ENCODE peak calls at places on chromosomes 12 and 14, in ten cellular contexts. One of them, this sample, is unnamed.

GRCh38 chr12:21296751-21297406 is 37.8 kb downstream of the SLCO1A2 start:
- DNase-seq in testis: no peak
- DNase-seq in thyroid gland: no peak
- DNase-seq in ovary: no peak
- DNase-seq in dorsolateral prefrontal cortex: no peak
- DNase-seq in effector memory CD4-positive, alpha-beta T cell: no peak
- DNase-seq in neural progenitor cell: peak
- DNase-seq in iPS DF 6.9: no peak
- DNase-seq in A549: peak
- DNase-seq in Peyer's patch: no peak
- DNase-seq in this sample: no peak

GRCh38 chr12:34107781-34108404 is 85.6 kb downstream of the ALG10 start:
- DNase-seq in testis: no peak
- DNase-seq in thyroid gland: no peak
- DNase-seq in ovary: no peak
- DNase-seq in dorsolateral prefrontal cortex: no peak
- DNase-seq in effector memory CD4-positive, alpha-beta T cell: no peak
- DNase-seq in neural progenitor cell: no peak
- DNase-seq in iPS DF 6.9: no peak
- DNase-seq in A549: no peak
- DNase-seq in Peyer's patch: no peak
- DNase-seq in this sample: no peak

GRCh38 chr14:46325157-46325556 is 326.4 kb downstream of the RPL10L start:
- DNase-seq in testis: no peak
- DNase-seq in thyroid gland: no peak
- DNase-seq in ovary: no peak
- DNase-seq in dorsolateral prefrontal cortex: no peak
- DNase-seq in effector memory CD4-positive, alpha-beta T cell: no peak
- DNase-seq in neural progenitor cell: no peak
- DNase-seq in iPS DF 6.9: no peak
- DNase-seq in A549: no peak
- DNase-seq in Peyer's patch: no peak
- DNase-seq in this sample: no peak

GRCh38 chr12:41724216-41724615 is 420.5 kb downstream of the GXYLT1 start:
- DNase-seq in testis: no peak
- DNase-seq in thyroid gland: no peak
- DNase-seq in ovary: no peak
- DNase-seq in dorsolateral prefrontal cortex: no peak
- DNase-seq in effector memory CD4-positive, alpha-beta T cell: no peak
- DNase-seq in neural progenitor cell: no peak
- DNase-seq in iPS DF 6.9: no peak
- DNase-seq in A549: no peak
- DNase-seq in Peyer's patch: no peak
- DNase-seq in this sample: no peak

GRCh38 chr14:88129306-88130056 is 124.5 kb downstream of the GPR65 start:
- DNase-seq in testis: no peak
- DNase-seq in thyroid gland: no peak
- DNase-seq in ovary: no peak
- DNase-seq in dorsolateral prefrontal cortex: no peak
- DNase-seq in effector memory CD4-positive, alpha-beta T cell: no peak
- DNase-seq in neural progenitor cell: no peak
- DNase-seq in iPS DF 6.9: no peak
- DNase-seq in A549: no peak
- DNase-seq in Peyer's patch: no peak
- DNase-seq in this sample: no peak

GRCh38 chr12:69720748-69721147 is 17.9 kb upstream of the RAB3IP start:
- DNase-seq in testis: no peak
- DNase-seq in thyroid gland: no peak
- DNase-seq in ovary: no peak
- DNase-seq in dorsolateral prefrontal cortex: no peak
- DNase-seq in effector memory CD4-positive, alpha-beta T cell: no peak
- DNase-seq in neural progenitor cell: no peak
- DNase-seq in iPS DF 6.9: no peak
- DNase-seq in A549: no peak
- DNase-seq in Peyer's patch: no peak
- DNase-seq in this sample: no peak

GRCh38 chr14:88481089-88481488 is 73.7 kb downstream of the PTPN21 start:
- DNase-seq in testis: no peak
- DNase-seq in thyroid gland: no peak
- DNase-seq in ovary: no peak
- DNase-seq in dorsolateral prefrontal cortex: no peak
- DNase-seq in effector memory CD4-positive, alpha-beta T cell: no peak
- DNase-seq in neural progenitor cell: no peak
- DNase-seq in iPS DF 6.9: no peak
- DNase-seq in A549: no peak
- DNase-seq in Peyer's patch: no peak
- DNase-seq in this sample: no peak

GRCh38 chr12:3315201-3315661 is 175.8 kb upstream of the PRMT8 start:
- DNase-seq in testis: peak
- DNase-seq in thyroid gland: peak
- DNase-seq in ovary: peak
- DNase-seq in dorsolateral prefrontal cortex: no peak
- DNase-seq in effector memory CD4-positive, alpha-beta T cell: no peak
- DNase-seq in neural progenitor cell: no peak
- DNase-seq in iPS DF 6.9: no peak
- DNase-seq in A549: no peak
- DNase-seq in Peyer's patch: peak
- DNase-seq in this sample: peak

GRCh38 chr14:97707603-97708002 is 910.4 kb downstream of the VRK1 start:
- DNase-seq in testis: no peak
- DNase-seq in thyroid gland: no peak
- DNase-seq in ovary: no peak
- DNase-seq in dorsolateral prefrontal cortex: no peak
- DNase-seq in effector memory CD4-positive, alpha-beta T cell: no peak
- DNase-seq in neural progenitor cell: no peak
- DNase-seq in iPS DF 6.9: no peak
- DNase-seq in A549: no peak
- DNase-seq in Peyer's patch: no peak
- DNase-seq in this sample: no peak

GRCh38 chr12:56151672-56152131 is 685 bp upstream of the MYL6B start:
- DNase-seq in testis: peak
- DNase-seq in thyroid gland: peak
- DNase-seq in ovary: no peak
- DNase-seq in dorsolateral prefrontal cortex: peak
- DNase-seq in effector memory CD4-positive, alpha-beta T cell: peak
- DNase-seq in neural progenitor cell: peak
- DNase-seq in iPS DF 6.9: no peak
- DNase-seq in A549: peak
- DNase-seq in Peyer's patch: peak
- DNase-seq in this sample: peak

GRCh38 chr14:94594441-94594840 is 13.2 kb downstream of the SERPINA5 start:
- DNase-seq in testis: no peak
- DNase-seq in thyroid gland: no peak
- DNase-seq in ovary: no peak
- DNase-seq in dorsolateral prefrontal cortex: no peak
- DNase-seq in effector memory CD4-positive, alpha-beta T cell: no peak
- DNase-seq in neural progenitor cell: no peak
- DNase-seq in iPS DF 6.9: no peak
- DNase-seq in A549: no peak
- DNase-seq in Peyer's patch: no peak
- DNase-seq in this sample: no peak

GRCh38 chr12:104643921-104644669 is 187.3 kb downstream of the CHST11 start:
- DNase-seq in testis: no peak
- DNase-seq in thyroid gland: peak
- DNase-seq in ovary: no peak
- DNase-seq in dorsolateral prefrontal cortex: no peak
- DNase-seq in effector memory CD4-positive, alpha-beta T cell: no peak
- DNase-seq in neural progenitor cell: no peak
- DNase-seq in iPS DF 6.9: no peak
- DNase-seq in A549: no peak
- DNase-seq in Peyer's patch: peak
- DNase-seq in this sample: no peak

GRCh38 chr12:68370667-68371066 is 38.5 kb upstream of the MDM1 start:
- DNase-seq in testis: no peak
- DNase-seq in thyroid gland: no peak
- DNase-seq in ovary: no peak
- DNase-seq in dorsolateral prefrontal cortex: no peak
- DNase-seq in effector memory CD4-positive, alpha-beta T cell: no peak
- DNase-seq in neural progenitor cell: no peak
- DNase-seq in iPS DF 6.9: no peak
- DNase-seq in A549: no peak
- DNase-seq in Peyer's patch: no peak
- DNase-seq in this sample: no peak

GRCh38 chr12:68367903-68368302 is 35.7 kb upstream of the MDM1 start:
- DNase-seq in testis: no peak
- DNase-seq in thyroid gland: no peak
- DNase-seq in ovary: no peak
- DNase-seq in dorsolateral prefrontal cortex: no peak
- DNase-seq in effector memory CD4-positive, alpha-beta T cell: peak
- DNase-seq in neural progenitor cell: no peak
- DNase-seq in iPS DF 6.9: no peak
- DNase-seq in A549: no peak
- DNase-seq in Peyer's patch: no peak
- DNase-seq in this sample: no peak

GRCh38 chr12:68370006-68370590 is 37.9 kb upstream of the MDM1 start:
- DNase-seq in testis: no peak
- DNase-seq in thyroid gland: no peak
- DNase-seq in ovary: no peak
- DNase-seq in dorsolateral prefrontal cortex: no peak
- DNase-seq in effector memory CD4-positive, alpha-beta T cell: no peak
- DNase-seq in neural progenitor cell: no peak
- DNase-seq in iPS DF 6.9: no peak
- DNase-seq in A549: no peak
- DNase-seq in Peyer's patch: no peak
- DNase-seq in this sample: no peak

GRCh38 chr12:68367136-68367535 is 35.0 kb upstream of the MDM1 start:
- DNase-seq in testis: no peak
- DNase-seq in thyroid gland: no peak
- DNase-seq in ovary: no peak
- DNase-seq in dorsolateral prefrontal cortex: no peak
- DNase-seq in effector memory CD4-positive, alpha-beta T cell: no peak
- DNase-seq in neural progenitor cell: no peak
- DNase-seq in iPS DF 6.9: no peak
- DNase-seq in A549: no peak
- DNase-seq in Peyer's patch: no peak
- DNase-seq in this sample: no peak

GRCh38 chr12:68368332-68368731 is 36.2 kb upstream of the MDM1 start:
- DNase-seq in testis: no peak
- DNase-seq in thyroid gland: no peak
- DNase-seq in ovary: no peak
- DNase-seq in dorsolateral prefrontal cortex: no peak
- DNase-seq in effector memory CD4-positive, alpha-beta T cell: no peak
- DNase-seq in neural progenitor cell: no peak
- DNase-seq in iPS DF 6.9: no peak
- DNase-seq in A549: no peak
- DNase-seq in Peyer's patch: no peak
- DNase-seq in this sample: no peak
- H3K4me3 ChIP-seq in testis: no peak
- H3K4me3 ChIP-seq in thyroid gland: no peak
- H3K4me3 ChIP-seq in ovary: no peak
- H3K4me3 ChIP-seq in dorsolateral prefrontal cortex: no peak
- H3K4me3 ChIP-seq in effector memory CD4-positive, alpha-beta T cell: no peak
- H3K4me3 ChIP-seq in neural progenitor cell: no peak
- H3K4me3 ChIP-seq in iPS DF 6.9: no peak
- H3K4me3 ChIP-seq in A549: no peak
- H3K4me3 ChIP-seq in Peyer's patch: no peak
- H3K4me3 ChIP-seq in this sample: no peak

DNA sequence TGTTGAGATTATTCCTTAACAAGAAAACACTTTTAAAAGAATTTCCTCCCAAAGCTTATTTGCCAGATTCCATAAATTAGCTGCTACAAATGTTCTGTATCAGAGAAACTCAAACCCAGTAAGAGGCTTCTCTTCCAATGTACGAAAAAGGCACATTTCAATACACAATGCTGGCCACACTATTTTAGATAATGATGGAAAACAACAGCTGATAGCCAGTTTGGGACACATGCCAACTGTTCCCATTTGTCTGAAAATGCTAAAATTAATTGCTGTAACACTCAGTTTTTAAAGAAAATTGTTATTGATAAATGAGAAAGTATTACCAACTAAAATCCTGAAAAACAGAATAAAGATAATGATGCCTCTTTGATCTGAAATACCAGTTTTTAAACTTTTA is 4.4 kb downstream of the CFL2 start:
- DNase-seq in testis: no peak
- DNase-seq in thyroid gland: no peak
- DNase-seq in ovary: no peak
- DNase-seq in dorsolateral prefrontal cortex: no peak
- DNase-seq in effector memory CD4-positive, alpha-beta T cell: no peak
- DNase-seq in neural progenitor cell: no peak
- DNase-seq in iPS DF 6.9: no peak
- DNase-seq in A549: no peak
- DNase-seq in Peyer's patch: no peak
- DNase-seq in this sample: no peak
- H3K27ac ChIP-seq in testis: peak
- H3K27ac ChIP-seq in thyroid gland: no peak
- H3K27ac ChIP-seq in ovary: no peak
- H3K27ac ChIP-seq in dorsolateral prefrontal cortex: peak
- H3K27ac ChIP-seq in effector memory CD4-positive, alpha-beta T cell: no peak
- H3K27ac ChIP-seq in neural progenitor cell: no peak
- H3K27ac ChIP-seq in iPS DF 6.9: no peak
- H3K27ac ChIP-seq in A549: no peak
- H3K27ac ChIP-seq in Peyer's patch: no peak
- H3K27ac ChIP-seq in this sample: peak

DNA sequence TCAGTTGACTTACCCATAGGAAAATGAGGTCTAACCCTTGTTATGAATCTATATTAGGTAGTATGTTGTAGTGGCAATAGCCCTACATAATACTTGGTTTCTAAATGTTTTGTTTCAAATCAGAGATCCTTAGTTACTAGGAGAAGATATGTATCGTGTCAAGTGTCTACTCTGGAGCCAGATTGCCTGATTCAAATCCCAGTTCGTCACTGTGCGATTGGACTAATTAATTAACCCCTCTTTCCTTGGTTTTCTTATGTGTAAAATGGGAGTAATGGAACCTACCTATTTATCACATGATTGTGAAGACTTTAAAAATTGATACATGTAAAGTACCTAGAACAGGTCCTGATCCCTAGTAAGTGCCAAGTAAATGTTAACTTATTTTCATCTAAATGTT is 1.4 kb downstream of the LETMD1 start:
- DNase-seq in testis: no peak
- DNase-seq in thyroid gland: no peak
- DNase-seq in ovary: no peak
- DNase-seq in dorsolateral prefrontal cortex: no peak
- DNase-seq in effector memory CD4-positive, alpha-beta T cell: no peak
- DNase-seq in neural progenitor cell: no peak
- DNase-seq in iPS DF 6.9: no peak
- DNase-seq in A549: no peak
- DNase-seq in Peyer's patch: no peak
- DNase-seq in this sample: no peak
- H3K4me3 ChIP-seq in testis: no peak
- H3K4me3 ChIP-seq in thyroid gland: peak
- H3K4me3 ChIP-seq in ovary: no peak
- H3K4me3 ChIP-seq in dorsolateral prefrontal cortex: peak
- H3K4me3 ChIP-seq in effector memory CD4-positive, alpha-beta T cell: peak
- H3K4me3 ChIP-seq in neural progenitor cell: peak
- H3K4me3 ChIP-seq in iPS DF 6.9: no peak
- H3K4me3 ChIP-seq in A549: peak
- H3K4me3 ChIP-seq in Peyer's patch: peak
- H3K4me3 ChIP-seq in this sample: peak

DNA sequence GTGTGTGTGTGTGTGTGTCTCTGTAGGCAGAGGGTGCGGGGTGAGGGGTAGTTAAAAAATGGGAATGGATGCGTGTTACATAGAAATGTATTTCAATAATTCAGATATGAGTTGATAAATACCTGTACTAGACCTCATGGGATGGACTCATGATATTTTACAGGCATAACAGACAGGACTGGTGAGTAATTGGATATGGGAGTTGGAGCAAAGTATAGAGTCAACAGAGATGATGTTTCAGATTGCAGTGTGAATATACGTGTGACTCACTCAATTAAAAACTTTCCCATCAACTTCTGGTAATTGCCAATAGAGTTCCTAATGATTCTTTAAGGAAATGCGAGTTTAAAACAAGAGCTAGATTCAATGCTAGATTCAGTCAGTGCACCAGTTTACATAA is 711.9 kb downstream of the C12orf50 start:
- DNase-seq in testis: no peak
- DNase-seq in thyroid gland: no peak
- DNase-seq in ovary: no peak
- DNase-seq in dorsolateral prefrontal cortex: no peak
- DNase-seq in effector memory CD4-positive, alpha-beta T cell: no peak
- DNase-seq in neural progenitor cell: no peak
- DNase-seq in iPS DF 6.9: no peak
- DNase-seq in A549: no peak
- DNase-seq in Peyer's patch: no peak
- DNase-seq in this sample: no peak
- H3K27ac ChIP-seq in testis: no peak
- H3K27ac ChIP-seq in thyroid gland: no peak
- H3K27ac ChIP-seq in ovary: no peak
- H3K27ac ChIP-seq in dorsolateral prefrontal cortex: no peak
- H3K27ac ChIP-seq in effector memory CD4-positive, alpha-beta T cell: no peak
- H3K27ac ChIP-seq in neural progenitor cell: no peak
- H3K27ac ChIP-seq in iPS DF 6.9: no peak
- H3K27ac ChIP-seq in A549: no peak
- H3K27ac ChIP-seq in Peyer's patch: no peak
- H3K27ac ChIP-seq in this sample: no peak